ENCODE peak calls at places on chromosomes 5 and 9, in ten cellular contexts. N, B, T, D, H, X, V, K, G and I are unnamed samples.

GRCh38 chr5:153458266-153458665 is 32.2 kb upstream of the GRIA1 start:
- DNase-seq in V (no peak), B (no peak), H (no peak), G (no peak), N (no peak), X (no peak), D (no peak), K (no peak), T (no peak), I (no peak)

GRCh38 chr9:4596165-4596922 is 65.8 kb upstream of the PLPP6 start:
- DNase-seq in B (peak; percentile 16), H (no peak), K (no peak), X (no peak), V (no peak), D (no peak), N (no peak), G (no peak), T (no peak), I (no peak)

GRCh38 chr5:157828949-157829639 is 29.9 kb downstream of the CLINT1 start:
- DNase-seq in B (peak; percentile 26), G (no peak), T (no peak), X (no peak), H (no peak), N (no peak), D (no peak), K (no peak), V (no peak), I (no peak)

GRCh38 chr9:73173526-73174411 is 22.1 kb downstream of the ANXA1 start:
- DNase-seq in V (no peak), K (no peak), X (no peak), D (no peak), T (no peak), G (no peak), B (no peak), H (no peak), N (no peak), I (no peak)

GRCh38 chr5:34914671-34915138 is 599 bp downstream of the RAD1 start:
- DNase-seq in H (peak; percentile 32), V (no peak), X (no peak), G (peak; percentile 20), N (peak; percentile 35), B (peak; percentile 11), K (no peak), D (peak; percentile 40), T (no peak), I (peak; percentile 17)

GRCh38 chr9:137053944-137054931 is at the start of gene ENTPD2:
- DNase-seq in K (no peak), N (peak; percentile 30), B (no peak), H (no peak), T (no peak), V (no peak), G (no peak), D (peak; percentile 51), X (no peak), I (no peak)

GRCh38 chr5:145568581-145568980 is 266.6 kb downstream of the PRELID2 start:
- DNase-seq in B (no peak), D (no peak), G (no peak), T (no peak), K (no peak), N (no peak), V (no peak), X (no peak), H (no peak), I (no peak)

GRCh38 chr5:169423580-169424278 is 122.8 kb upstream of the SLIT3 start:
- DNase-seq in G (no peak), B (no peak), N (no peak), K (no peak), T (no peak), H (no peak), V (no peak), D (no peak), X (no peak), I (no peak)

GRCh38 chr9:123924727-123925126 is 5.2 kb downstream of the DENND1A start:
- DNase-seq in B (no peak), V (no peak), D (no peak), N (no peak), K (no peak), H (no peak), X (no peak), T (no peak), G (no peak), I (peak; percentile 59)

GRCh38 chr5:133754575-133755169 is 142.3 kb upstream of the FSTL4 start:
- DNase-seq in N (no peak), T (no peak), H (no peak), D (peak; percentile 27), K (no peak), G (peak; percentile 4), B (peak; percentile 60), V (peak; percentile 49), X (no peak), I (no peak)

GRCh38 chr5:32802764-32803163 is 91.6 kb downstream of the NPR3 start:
- DNase-seq in N (no peak), B (no peak), G (no peak), K (no peak), T (no peak), X (no peak), V (no peak), D (no peak), H (no peak), I (no peak)

GRCh38 chr5:87300744-87301143 is 33.1 kb downstream of the RASA1 start:
- DNase-seq in N (no peak), K (no peak), B (no peak), T (no peak), G (peak; percentile 95), V (no peak), H (no peak), X (no peak), D (no peak), I (peak; percentile 90)

GRCh38 chr9:130368631-130369103 is 76.1 kb upstream of the ASS1 start:
- DNase-seq in T (no peak), D (no peak), N (no peak), B (no peak), V (no peak), G (peak; percentile 9), X (no peak), K (no peak), H (no peak), I (no peak)

DNA sequence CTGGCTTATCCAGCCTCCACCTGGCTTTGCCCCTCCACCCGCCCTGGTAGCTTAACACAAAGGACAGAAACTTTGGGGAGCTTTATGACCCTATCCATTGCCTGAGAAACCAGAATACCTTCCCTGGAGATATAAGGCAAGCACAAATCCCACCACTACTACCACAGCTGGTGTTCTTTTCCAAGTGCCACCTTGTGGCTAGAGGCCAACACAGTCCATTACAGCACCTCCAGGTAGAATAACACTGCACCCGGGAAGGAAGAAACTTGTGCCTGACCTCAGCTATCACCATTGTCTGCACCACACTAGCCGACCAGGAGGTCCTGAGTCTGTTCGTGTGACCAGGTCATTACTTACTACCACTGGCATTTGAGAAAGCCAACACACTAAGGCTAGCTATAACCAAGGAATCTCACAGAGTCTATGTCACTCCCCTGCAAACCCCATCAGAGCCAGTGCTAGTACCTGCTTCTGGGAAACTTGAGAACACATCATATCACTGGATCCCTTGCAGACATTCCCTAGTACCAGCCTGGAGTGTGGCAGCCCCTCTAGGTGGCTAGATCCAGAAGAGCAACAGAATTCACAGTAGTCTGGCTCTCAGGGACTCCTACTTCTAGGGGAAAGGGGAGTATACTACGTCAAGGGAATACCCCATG is 74.0 kb upstream of the RUSC2 start:
- DNase-seq in N (no peak), D (no peak), K (no peak), T (no peak), V (no peak), X (no peak), B (no peak), G (no peak), H (no peak), I (no peak)
- TF ChIP-seq CTCF in N (no peak), D (no peak), K (no peak), T (no peak), V (no peak), X (no peak), B (no peak), G (no peak), H (no peak), I (peak; percentile 16)

GRCh38 chr5:9851458-9851857 is 221.3 kb upstream of the TAS2R1 start:
- DNase-seq in K (no peak), H (no peak), T (no peak), V (no peak), B (no peak), N (no peak), D (no peak), G (peak; percentile 91), X (no peak), I (peak; percentile 95)
- TF ChIP-seq CTCF in K (no peak), H (no peak), T (no peak), V (peak; percentile 44), B (peak; percentile 32), N (no peak), D (no peak), G (peak; percentile 46), X (no peak), I (peak; percentile 81)

GRCh38 chr9:10050016-10050415 is 562.8 kb downstream of the PTPRD start:
- DNase-seq in H (no peak), D (no peak), B (no peak), K (no peak), V (no peak), G (peak; percentile 4), X (no peak), N (no peak), T (no peak), I (peak; percentile 39)

GRCh38 chr9:10048994-10049393 is 563.8 kb downstream of the PTPRD start:
- DNase-seq in K (no peak), X (no peak), B (no peak), N (no peak), G (no peak), V (no peak), H (no peak), T (no peak), D (no peak), I (no peak)

DNA sequence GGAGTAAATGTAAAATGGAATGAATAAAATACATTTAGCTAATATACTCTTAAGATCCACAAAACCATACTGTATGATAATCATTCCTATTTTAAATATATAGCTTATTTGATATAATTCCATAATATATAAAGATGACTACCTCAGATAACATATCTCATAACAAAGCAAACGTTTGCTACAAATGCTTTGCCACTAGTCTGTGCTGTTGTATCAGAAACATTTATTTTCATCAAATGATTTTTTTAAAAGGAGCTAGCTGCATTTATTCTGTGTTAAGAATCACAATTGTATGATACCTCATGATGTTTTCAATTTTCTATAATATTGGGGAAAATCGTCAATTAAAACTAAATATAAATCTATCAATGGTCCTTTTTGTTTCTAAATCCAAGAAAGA is 567.2 kb downstream of the PTPRD start:
- DNase-seq in T (no peak), D (no peak), V (no peak), X (no peak), H (no peak), B (no peak), N (no peak), G (peak; percentile 3), K (no peak), I (peak; percentile 19)
- TF ChIP-seq CTCF in T (no peak), D (peak; percentile 25), V (peak; percentile 49), X (no peak), H (no peak), B (no peak), N (no peak), G (peak; percentile 43), K (no peak), I (peak; percentile 75)

DNA sequence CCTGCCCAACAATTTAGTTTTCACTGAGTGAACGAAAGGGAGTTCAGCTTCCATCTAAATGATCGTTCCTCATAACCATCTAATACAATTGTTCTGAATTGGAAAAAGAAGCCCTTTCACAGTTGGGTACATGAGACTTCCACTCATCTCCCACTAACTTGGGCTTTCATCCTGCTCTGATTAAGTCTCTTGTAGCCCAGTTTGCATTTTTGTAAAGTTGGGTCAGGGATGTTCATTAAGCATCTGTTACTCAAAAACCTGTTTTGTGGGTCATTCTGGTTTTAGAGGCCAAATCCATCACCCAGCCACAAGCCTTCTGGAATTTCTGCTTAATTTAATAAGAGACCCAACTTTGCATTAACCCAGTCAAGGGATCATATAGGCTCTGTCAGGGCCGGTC is 385.3 kb downstream of the BNC2 start:
- DNase-seq in H (no peak), B (no peak), G (peak; percentile 83), N (no peak), K (no peak), X (no peak), D (no peak), V (no peak), T (no peak), I (no peak)
- TF ChIP-seq CTCF in H (no peak), B (no peak), G (no peak), N (no peak), K (no peak), X (no peak), D (no peak), V (no peak), T (no peak), I (no peak)